ENCODE peak calls at places on chromosomes 7 and 10, in five cellular contexts. One of them, this sample, is unnamed.
A peak's percentile ranks its signal among the peaks of the same experiment; 100 is the strongest.

GRCh38 chr10:47372726-47373125 is 11.4 kb downstream of the ZNF488 start:
- DNase-seq in heart left ventricle: no peak
- DNase-seq in H54: no peak
- DNase-seq in GM12878: no peak
- DNase-seq in K562: no peak
- DNase-seq in this sample: no peak

GRCh38 chr10:27297848-27298524 is 57.4 kb upstream of the ACBD5 start:
- DNase-seq in heart left ventricle: no peak
- DNase-seq in K562: no peak
- DNase-seq in GM12878: no peak
- DNase-seq in H54: no peak
- DNase-seq in this sample: no peak

GRCh38 chr7:143519411-143520131 is 41.9 kb downstream of the TAS2R41 start:
- DNase-seq in heart left ventricle: peak; percentile 49
- DNase-seq in H54: no peak
- DNase-seq in K562: no peak
- DNase-seq in GM12878: no peak
- DNase-seq in this sample: no peak

GRCh38 chr10:102649770-102650654 is 5.7 kb downstream of the TRIM8 start:
- DNase-seq in H54: no peak
- DNase-seq in heart left ventricle: no peak
- DNase-seq in K562: no peak
- DNase-seq in GM12878: no peak
- DNase-seq in this sample: no peak

GRCh38 chr7:50812847-50813475 is 30.3 kb upstream of the GRB10 start:
- DNase-seq in K562: no peak
- DNase-seq in GM12878: no peak
- DNase-seq in heart left ventricle: peak; percentile 90
- DNase-seq in H54: peak; percentile 87
- DNase-seq in this sample: no peak

GRCh38 chr7:82595176-82595575 is 151.6 kb upstream of the CACNA2D1 start:
- DNase-seq in heart left ventricle: no peak
- DNase-seq in GM12878: no peak
- DNase-seq in H54: no peak
- DNase-seq in K562: no peak
- DNase-seq in this sample: no peak

GRCh38 chr10:120511165-120511564 is 54.1 kb downstream of the PLPP4 start:
- DNase-seq in heart left ventricle: no peak
- DNase-seq in GM12878: no peak
- DNase-seq in H54: no peak
- DNase-seq in K562: no peak
- DNase-seq in this sample: no peak

GRCh38 chr10:123890246-123890645 is 1.4 kb downstream of the CPXM2 start:
- DNase-seq in GM12878: no peak
- DNase-seq in H54: no peak
- DNase-seq in heart left ventricle: no peak
- DNase-seq in K562: no peak
- DNase-seq in this sample: no peak

GRCh38 chr7:143285454-143285756 is 647 bp downstream of the TMEM139 start:
- DNase-seq in GM12878: no peak
- DNase-seq in H54: peak; percentile 49
- DNase-seq in K562: no peak
- DNase-seq in heart left ventricle: peak; percentile 51
- DNase-seq in this sample: no peak

GRCh38 chr7:144941127-144941526 is 105.3 kb upstream of the TPK1 start:
- DNase-seq in GM12878: no peak
- DNase-seq in H54: no peak
- DNase-seq in heart left ventricle: no peak
- DNase-seq in K562: no peak
- DNase-seq in this sample: no peak

GRCh38 chr7:44291066-44291732 is 34.2 kb downstream of the CAMK2B start:
- DNase-seq in K562: no peak
- DNase-seq in H54: no peak
- DNase-seq in GM12878: no peak
- DNase-seq in heart left ventricle: peak; percentile 89
- DNase-seq in this sample: peak; percentile 5

GRCh38 chr10:111004016-111004415 is 72.8 kb upstream of the ADRA2A start:
- DNase-seq in K562: no peak
- DNase-seq in heart left ventricle: no peak
- DNase-seq in GM12878: no peak
- DNase-seq in H54: no peak
- DNase-seq in this sample: no peak

GRCh38 chr7:40015790-40016296 is 65.8 kb downstream of the CDK13 start:
- DNase-seq in H54: no peak
- DNase-seq in K562: no peak
- DNase-seq in GM12878: peak; percentile 62
- DNase-seq in heart left ventricle: no peak
- DNase-seq in this sample: peak; percentile 29

GRCh38 chr10:10644317-10645111 is 373.2 kb upstream of the CELF2 start:
- DNase-seq in K562: no peak
- DNase-seq in GM12878: no peak
- DNase-seq in H54: no peak
- DNase-seq in heart left ventricle: no peak
- DNase-seq in this sample: no peak

GRCh38 chr10:114629824-114630430 is 28.1 kb downstream of the ABLIM1 start:
- DNase-seq in K562: no peak
- DNase-seq in H54: no peak
- DNase-seq in GM12878: no peak
- DNase-seq in heart left ventricle: no peak
- DNase-seq in this sample: no peak

GRCh38 chr10:12535656-12536055 is 186.3 kb downstream of the CAMK1D start:
- DNase-seq in K562: no peak
- DNase-seq in H54: no peak
- DNase-seq in GM12878: no peak
- DNase-seq in heart left ventricle: no peak
- DNase-seq in this sample: no peak

GRCh38 chr10:80493482-80494021 is 39.4 kb downstream of the TSPAN14 start:
- DNase-seq in H54: no peak
- DNase-seq in heart left ventricle: no peak
- DNase-seq in K562: no peak
- DNase-seq in GM12878: no peak
- DNase-seq in this sample: no peak

GRCh38 chr10:53846809-53847208 is 954.2 kb downstream of the PCDH15 start:
- DNase-seq in GM12878: no peak
- DNase-seq in K562: no peak
- DNase-seq in heart left ventricle: no peak
- DNase-seq in H54: no peak
- DNase-seq in this sample: no peak

GRCh38 chr7:137337902-137338301 is 5.6 kb downstream of the PTN start:
- DNase-seq in K562: no peak
- DNase-seq in GM12878: no peak
- DNase-seq in H54: no peak
- DNase-seq in heart left ventricle: no peak
- DNase-seq in this sample: no peak

GRCh38 chr10:133328358-133329343 is 8.0 kb downstream of the CALY start:
- DNase-seq in H54: no peak
- DNase-seq in K562: no peak
- DNase-seq in heart left ventricle: peak; percentile 19
- DNase-seq in GM12878: no peak
- DNase-seq in this sample: no peak

GRCh38 chr10:22244001-22244400 is 26.2 kb upstream of the EBLN1 start:
- DNase-seq in K562: no peak
- DNase-seq in heart left ventricle: no peak
- DNase-seq in H54: no peak
- DNase-seq in GM12878: no peak
- DNase-seq in this sample: no peak

GRCh38 chr7:120735791-120736190 is 122.2 kb downstream of the TSPAN12 start:
- DNase-seq in GM12878: no peak
- DNase-seq in K562: no peak
- DNase-seq in heart left ventricle: no peak
- DNase-seq in H54: no peak
- DNase-seq in this sample: no peak

GRCh38 chr10:35058134-35058533 is 32.0 kb downstream of the CUL2 start:
- DNase-seq in heart left ventricle: no peak
- DNase-seq in H54: peak; percentile 69
- DNase-seq in K562: no peak
- DNase-seq in GM12878: peak; percentile 20
- DNase-seq in this sample: no peak

GRCh38 chr10:28587270-28587969 is 54.5 kb downstream of the WAC start:
- DNase-seq in K562: no peak
- DNase-seq in GM12878: no peak
- DNase-seq in heart left ventricle: no peak
- DNase-seq in H54: no peak
- DNase-seq in this sample: no peak

GRCh38 chr10:64288404-64288803 is 767.2 kb downstream of the REEP3 start:
- DNase-seq in K562: no peak
- DNase-seq in GM12878: no peak
- DNase-seq in heart left ventricle: no peak
- DNase-seq in H54: no peak
- DNase-seq in this sample: no peak

GRCh38 chr10:124339951-124340760 is 78.6 kb downstream of the OAT start:
- DNase-seq in heart left ventricle: no peak
- DNase-seq in GM12878: no peak
- DNase-seq in K562: no peak
- DNase-seq in H54: no peak
- DNase-seq in this sample: no peak

GRCh38 chr7:96959135-96959534 is 46.2 kb upstream of the DLX6 start:
- DNase-seq in K562: no peak
- DNase-seq in heart left ventricle: no peak
- DNase-seq in H54: no peak
- DNase-seq in GM12878: no peak
- DNase-seq in this sample: no peak

GRCh38 chr7:124701955-124702354 is 63.6 kb downstream of the GPR37 start:
- DNase-seq in K562: no peak
- DNase-seq in H54: no peak
- DNase-seq in heart left ventricle: no peak
- DNase-seq in GM12878: no peak
- DNase-seq in this sample: no peak

GRCh38 chr7:44985033-44985695 is 6.3 kb upstream of the MYO1G start:
- DNase-seq in H54: no peak
- DNase-seq in K562: no peak
- DNase-seq in GM12878: no peak
- DNase-seq in heart left ventricle: no peak
- DNase-seq in this sample: no peak

GRCh38 chr10:93812664-93813338 is 55.1 kb downstream of the LGI1 start:
- DNase-seq in K562: no peak
- DNase-seq in H54: no peak
- DNase-seq in heart left ventricle: no peak
- DNase-seq in GM12878: no peak
- DNase-seq in this sample: no peak

GRCh38 chr10:93071674-93072224 is 1.9 kb upstream of the CYP26A1 start:
- DNase-seq in H54: no peak
- DNase-seq in K562: peak; percentile 88
- DNase-seq in GM12878: no peak
- DNase-seq in heart left ventricle: no peak
- DNase-seq in this sample: no peak

GRCh38 chr10:43395571-43396060 is 13.4 kb downstream of the HNRNPF start:
- DNase-seq in heart left ventricle: no peak
- DNase-seq in GM12878: no peak
- DNase-seq in H54: no peak
- DNase-seq in K562: peak; percentile 60
- DNase-seq in this sample: no peak

GRCh38 chr10:43394868-43395267 is 14.1 kb downstream of the HNRNPF start:
- DNase-seq in K562: peak; percentile 23
- DNase-seq in GM12878: no peak
- DNase-seq in H54: no peak
- DNase-seq in heart left ventricle: no peak
- DNase-seq in this sample: no peak

GRCh38 chr10:43398939-43399871 is 9.8 kb downstream of the HNRNPF start:
- DNase-seq in heart left ventricle: no peak
- DNase-seq in GM12878: no peak
- DNase-seq in H54: no peak
- DNase-seq in K562: no peak
- DNase-seq in this sample: no peak

GRCh38 chr10:43396061-43396927 is 12.7 kb downstream of the HNRNPF start:
- DNase-seq in K562: peak; percentile 95
- DNase-seq in heart left ventricle: peak; percentile 88
- DNase-seq in H54: peak; percentile 65
- DNase-seq in GM12878: no peak
- DNase-seq in this sample: peak; percentile 86

DNA sequence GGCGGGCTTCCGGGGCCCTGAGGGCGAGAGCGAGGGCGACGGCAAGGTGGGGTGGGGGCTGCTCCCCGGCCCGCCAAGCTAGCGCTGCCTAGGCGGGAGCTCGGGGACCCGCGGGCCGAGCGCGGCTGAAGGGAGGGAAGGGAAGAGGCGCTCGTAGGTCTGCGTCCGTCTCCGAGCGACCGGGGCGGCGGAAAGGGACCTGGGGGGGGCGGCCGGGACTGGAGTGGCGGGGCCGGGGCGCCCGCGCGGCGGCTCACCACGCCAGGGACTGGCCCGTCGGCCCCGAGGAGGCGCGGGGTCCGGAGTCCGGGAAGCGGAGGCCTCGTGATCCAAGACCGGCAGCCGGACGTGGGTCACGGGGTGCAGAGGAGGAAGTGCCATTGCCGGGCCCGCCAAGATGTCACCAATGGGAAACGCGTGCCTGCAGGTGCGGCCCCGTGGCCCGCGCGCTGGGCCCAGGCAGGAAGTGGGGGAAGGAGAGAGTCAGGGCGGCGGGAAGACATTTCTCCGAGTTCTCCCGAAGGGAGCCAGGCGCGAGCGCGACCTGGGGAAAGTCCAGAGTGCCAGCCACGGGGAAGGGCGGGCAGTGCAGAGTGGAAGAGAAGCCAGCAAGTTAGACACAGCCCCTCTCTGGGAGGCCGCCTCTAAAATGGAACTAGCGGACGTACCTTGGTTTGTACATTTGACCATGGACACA is 11.9 kb downstream of the HNRNPF start:
- DNase-seq in heart left ventricle: peak; percentile 93
- DNase-seq in GM12878: no peak
- DNase-seq in K562: no peak
- DNase-seq in H54: peak; percentile 85
- DNase-seq in this sample: peak; percentile 84
- TF ChIP-seq POLR2A in heart left ventricle: no peak
- TF ChIP-seq POLR2A in GM12878: peak; percentile 82
- TF ChIP-seq POLR2A in K562: peak; percentile 91
- TF ChIP-seq POLR2A in H54: peak; percentile 50
- TF ChIP-seq POLR2A in this sample: peak; percentile 80

GRCh38 chr10:29811751-29812427 is 177.1 kb upstream of the SVIL start:
- DNase-seq in H54: peak; percentile 39
- DNase-seq in heart left ventricle: peak; percentile 39
- DNase-seq in GM12878: no peak
- DNase-seq in K562: no peak
- DNase-seq in this sample: no peak
- TF ChIP-seq POLR2A in H54: no peak
- TF ChIP-seq POLR2A in heart left ventricle: no peak
- TF ChIP-seq POLR2A in GM12878: no peak
- TF ChIP-seq POLR2A in K562: no peak
- TF ChIP-seq POLR2A in this sample: no peak

GRCh38 chr7:21426958-21427860 is 674 bp upstream of the SP4 start:
- DNase-seq in heart left ventricle: peak; percentile 99
- DNase-seq in H54: peak; percentile 99
- DNase-seq in K562: peak; percentile 91
- DNase-seq in GM12878: peak; percentile 92
- DNase-seq in this sample: peak; percentile 88
- TF ChIP-seq POLR2A in heart left ventricle: no peak
- TF ChIP-seq POLR2A in H54: peak; percentile 82
- TF ChIP-seq POLR2A in K562: peak; percentile 95
- TF ChIP-seq POLR2A in GM12878: peak; percentile 67
- TF ChIP-seq POLR2A in this sample: peak; percentile 82

DNA sequence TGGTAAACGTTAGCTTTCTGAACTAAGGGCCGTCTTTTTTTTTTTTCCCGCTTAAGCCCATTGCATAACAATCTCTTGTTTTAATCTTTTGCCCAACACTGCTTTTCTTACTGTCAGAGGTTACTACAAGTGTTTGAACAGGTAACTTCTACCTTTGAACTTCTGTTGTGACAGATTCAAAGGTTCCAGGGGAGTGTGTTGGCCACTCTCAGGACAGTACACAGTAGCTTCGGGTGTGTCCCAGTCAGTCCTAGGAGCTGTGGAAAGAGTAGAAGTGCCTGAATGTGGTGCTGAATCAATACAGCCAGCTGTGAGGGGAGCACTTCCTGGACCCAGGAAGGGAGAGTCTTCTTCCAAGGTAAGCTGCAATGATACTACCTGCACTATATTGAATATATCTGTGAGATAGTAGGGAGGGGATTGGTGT is at the start of gene ACSL5:
- DNase-seq in heart left ventricle: no peak
- DNase-seq in K562: no peak
- DNase-seq in H54: no peak
- DNase-seq in GM12878: no peak
- DNase-seq in this sample: no peak
- TF ChIP-seq POLR2A in heart left ventricle: no peak
- TF ChIP-seq POLR2A in K562: no peak
- TF ChIP-seq POLR2A in H54: no peak
- TF ChIP-seq POLR2A in GM12878: no peak
- TF ChIP-seq POLR2A in this sample: no peak